ENCODE peak calls at places on chromosomes 13 and 19, in seven cellular contexts. Q is PC-9, M is fibroblast of lung, P is endothelial cell of umbilical vein, D is GM23248, C is neural progenitor cell, G is GM23338. H is an unnamed sample.

GRCh38 chr19:6801397-6802086 is 29.0 kb downstream of the VAV1 start:
- DNase-seq in Q (peak; percentile 66), M (no peak), P (peak; percentile 9), D (peak; percentile 21), C (no peak), G (peak; percentile 77), H (no peak)

GRCh38 chr13:37418490-37418889 is 180.1 kb downstream of the POSTN start:
- DNase-seq in Q (no peak), M (peak; percentile 46), P (no peak), D (peak; percentile 64), C (no peak), G (no peak), H (no peak)

GRCh38 chr13:77345150-77345780 is 18.4 kb upstream of the MYCBP2 start:
- DNase-seq in Q (no peak), M (no peak), P (no peak), D (no peak), C (no peak), G (no peak), H (no peak)

GRCh38 chr19:16206637-16207036 is 8.9 kb downstream of the AP1M1 start:
- DNase-seq in Q (no peak), M (no peak), P (no peak), D (no peak), C (no peak), G (no peak), H (no peak)

GRCh38 chr19:3178377-3178972 is at the start of gene S1PR4:
- DNase-seq in Q (no peak), M (no peak), P (peak; percentile 35), D (no peak), C (no peak), G (no peak), H (no peak)

GRCh38 chr13:72504026-72504925 is 223.2 kb downstream of the MZT1 start:
- DNase-seq in Q (no peak), M (peak; percentile 43), P (no peak), D (no peak), C (peak; percentile 21), G (no peak), H (no peak)

GRCh38 chr19:5949792-5950305 is 28.1 kb downstream of the RANBP3 start:
- DNase-seq in Q (no peak), M (no peak), P (no peak), D (no peak), C (no peak), G (no peak), H (no peak)

GRCh38 chr13:19587635-19588300 is 26.4 kb upstream of the TPTE2 start:
- DNase-seq in Q (no peak), M (peak; percentile 58), P (peak; percentile 51), D (peak; percentile 63), C (no peak), G (peak; percentile 62), H (peak; percentile 35)

GRCh38 chr19:44984005-44984404 is 17.3 kb upstream of the RELB start:
- DNase-seq in Q (no peak), M (no peak), P (no peak), D (no peak), C (no peak), G (no peak), H (no peak)

GRCh38 chr13:99650410-99650809 is 149.1 kb downstream of the TM9SF2 start:
- DNase-seq in Q (no peak), M (no peak), P (no peak), D (no peak), C (no peak), G (no peak), H (no peak)

GRCh38 chr13:39037410-39037879 is 444 bp downstream of the PROSER1 start:
- DNase-seq in Q (no peak), M (no peak), P (no peak), D (peak; percentile 57), C (no peak), G (no peak), H (no peak)

GRCh38 chr19:17292301-17293074 is 10.7 kb downstream of the ABHD8 start:
- DNase-seq in Q (peak; percentile 86), M (peak; percentile 89), P (peak; percentile 85), D (peak; percentile 92), C (peak; percentile 92), G (peak; percentile 93), H (peak; percentile 87)

GRCh38 chr13:37681295-37682032 is 82.9 kb upstream of the POSTN start:
- DNase-seq in Q (no peak), M (peak; percentile 97), P (peak; percentile 95), D (peak; percentile 66), C (no peak), G (no peak), H (no peak)

GRCh38 chr19:42207767-42208259 is 9.7 kb downstream of the DEDD2 start:
- DNase-seq in Q (peak; percentile 81), M (peak; percentile 64), P (peak; percentile 30), D (peak; percentile 93), C (no peak), G (no peak), H (peak; percentile 76)

GRCh38 chr19:14114854-14115253 is 2.7 kb downstream of the PRKACA start:
- DNase-seq in Q (peak; percentile 46), M (no peak), P (no peak), D (peak; percentile 56), C (peak; percentile 60), G (peak; percentile 77), H (no peak)

GRCh38 chr19:39085392-39085791 is 1.2 kb downstream of the ACP7 start:
- DNase-seq in Q (no peak), M (no peak), P (no peak), D (no peak), C (no peak), G (no peak), H (no peak)

GRCh38 chr19:39086401-39086800 is 2.2 kb downstream of the ACP7 start:
- DNase-seq in Q (no peak), M (no peak), P (no peak), D (no peak), C (no peak), G (no peak), H (no peak)

GRCh38 chr19:39083599-39083982 is 577 bp upstream of the ACP7 start:
- DNase-seq in Q (no peak), M (peak; percentile 5), P (peak; percentile 14), D (peak; percentile 16), C (no peak), G (no peak), H (peak; percentile 36)

GRCh38 chr19:39083983-39084731 is at the start of gene ACP7:
- DNase-seq in Q (peak; percentile 72), M (no peak), P (no peak), D (peak; percentile 43), C (peak; percentile 40), G (peak; percentile 65), H (no peak)

DNA sequence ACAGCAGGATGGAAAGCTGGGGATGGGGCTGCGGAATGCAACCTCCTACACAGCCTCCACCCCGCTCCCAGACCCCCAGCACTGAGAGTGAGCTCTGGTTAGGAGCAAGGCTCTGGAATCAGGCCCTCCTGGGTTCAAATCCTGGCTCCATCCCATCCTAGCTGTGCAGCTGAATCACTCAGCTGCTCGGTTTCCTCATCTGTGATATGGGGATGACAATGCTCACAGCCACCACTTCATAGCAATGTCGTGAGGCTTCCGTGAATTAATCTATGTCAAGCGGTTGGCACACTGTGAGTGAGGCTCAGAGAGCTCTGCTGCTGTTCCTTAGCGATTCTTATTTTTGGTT is 538 bp downstream of the ACP7 start:
- DNase-seq in Q (no peak), M (no peak), P (no peak), D (peak; percentile 27), C (peak; percentile 22), G (no peak), H (no peak)
- TF ChIP-seq EZH2 in Q (no peak), M (peak; percentile 22), P (peak; percentile 10), D (no peak), C (no peak), G (no peak), H (no peak)

DNA sequence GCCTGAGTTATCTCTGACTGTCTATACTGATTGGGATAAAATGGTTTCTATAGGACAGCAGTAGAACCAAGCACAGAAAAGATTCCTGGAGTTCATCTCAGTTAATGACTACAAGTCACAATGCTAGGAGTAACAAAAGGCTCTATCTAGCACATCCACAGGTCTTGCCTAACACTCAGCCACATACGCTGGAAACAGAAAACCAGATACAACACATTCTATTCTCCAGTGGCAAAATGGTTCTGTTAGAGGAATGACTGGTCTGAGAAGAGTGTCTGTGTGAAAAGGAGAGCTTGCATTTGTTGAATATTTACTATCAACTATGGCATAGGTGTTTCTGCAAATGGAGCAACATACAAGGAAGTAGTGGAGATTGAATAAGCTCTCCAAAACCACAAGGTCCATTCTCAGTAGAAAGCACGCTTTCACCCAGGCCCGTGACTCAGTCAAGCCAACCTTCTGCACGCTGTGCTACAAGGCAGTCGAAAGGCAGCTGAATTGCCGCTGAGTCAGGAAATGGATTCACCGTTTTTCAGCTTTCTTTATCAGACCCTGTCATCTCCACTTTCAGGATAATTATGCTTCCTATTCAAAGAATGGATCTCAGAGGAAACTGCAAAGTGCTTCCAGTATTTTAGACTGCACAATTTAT is 761.4 kb downstream of the EFNB2 start:
- DNase-seq in Q (peak; percentile 76), M (peak; percentile 30), P (peak; percentile 21), D (no peak), C (peak; percentile 12), G (no peak), H (no peak)
- H3K4me2 ChIP-seq in Q (peak overlapping the region; percentile 80), M (no peak overlapping the region), P (peak overlapping the region; percentile 25), D (no peak overlapping the region), C (no peak overlapping the region), G (no peak overlapping the region), H (no peak overlapping the region)

DNA sequence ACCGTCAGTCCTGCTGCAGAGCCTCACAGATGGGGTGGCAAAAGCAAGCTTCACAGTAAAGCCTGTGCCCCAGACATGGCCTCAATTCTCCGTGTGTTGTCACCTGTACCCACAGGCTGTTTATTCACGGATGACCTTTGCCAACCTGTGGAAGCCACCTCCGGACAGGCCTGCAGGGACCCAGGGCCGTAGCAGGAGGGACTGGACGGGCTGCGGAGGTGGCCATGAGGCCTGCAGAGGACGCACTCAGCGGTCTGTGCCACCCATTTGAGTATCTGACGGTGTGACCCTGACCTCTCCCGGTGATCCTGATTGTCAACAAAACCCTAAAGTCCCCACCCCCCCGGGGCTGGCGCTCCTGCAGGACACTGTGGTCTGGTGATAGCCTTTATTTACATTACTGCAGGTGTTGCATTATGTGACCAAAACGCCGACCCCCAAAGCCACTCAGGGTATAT is 7.8 kb upstream of the KLF16 start:
- DNase-seq in Q (no peak), M (no peak), P (no peak), D (no peak), C (no peak), G (no peak), H (no peak)
- TF ChIP-seq EZH2 in Q (no peak), M (no peak), P (no peak), D (no peak), C (no peak), G (no peak), H (no peak)

GRCh38 chr13:48266967-48267639 is 34.1 kb downstream of the ITM2B start:
- DNase-seq in Q (no peak), M (no peak), P (no peak), D (peak; percentile 15), C (no peak), G (no peak), H (no peak)

GRCh38 chr13:48265217-48265815 is 32.3 kb downstream of the ITM2B start:
- DNase-seq in Q (no peak), M (no peak), P (no peak), D (no peak), C (no peak), G (no peak), H (no peak)

GRCh38 chr13:48263196-48263595 is 30.2 kb downstream of the ITM2B start:
- DNase-seq in Q (no peak), M (no peak), P (no peak), D (no peak), C (no peak), G (no peak), H (peak; percentile 12)

GRCh38 chr13:48266150-48266549 is 33.1 kb downstream of the ITM2B start:
- DNase-seq in Q (no peak), M (no peak), P (no peak), D (no peak), C (no peak), G (no peak), H (no peak)

GRCh38 chr13:48264052-48264451 is 31.0 kb downstream of the ITM2B start:
- DNase-seq in Q (no peak), M (no peak), P (no peak), D (no peak), C (no peak), G (no peak), H (no peak)
- H3K4me2 ChIP-seq in Q (no peak overlapping the region), M (no peak overlapping the region), P (no peak overlapping the region), D (no peak overlapping the region), C (no peak overlapping the region), G (no peak overlapping the region), H (no peak overlapping the region)